ENCODE peak calls at places on chromosomes 2 and 18, in four cellular contexts. J is G401; X is GM23338; C is activated naive CD8-positive, alpha-beta T cell treated with anti-CD3 and anti-CD28 coated beads, Interleukin-2, amount 50 U/mL, for 16 hours. I is an unnamed sample.

GRCh38 chr18:12287684-12288405 is 20.2 kb upstream of the TUBB6 start:
- DNase-seq in J (no peak), X (peak; percentile 66), C (no peak), I (peak; percentile 41)

GRCh38 chr2:33510589-33510968 is 34.1 kb downstream of the RASGRP3 start:
- DNase-seq in J (no peak), X (no peak), C (no peak), I (no peak)

GRCh38 chr2:8412082-8412481 is 269.8 kb upstream of the ID2 start:
- DNase-seq in J (no peak), X (no peak), C (no peak), I (no peak)

GRCh38 chr2:19287324-19287723 is 71.1 kb downstream of the OSR1 start:
- DNase-seq in J (no peak), X (no peak), C (no peak), I (no peak)

GRCh38 chr2:31051213-31052185 is 86.7 kb downstream of the GALNT14 start:
- DNase-seq in J (no peak), X (no peak), C (no peak), I (no peak)

GRCh38 chr2:33946198-33946597 is 347.1 kb upstream of the FAM98A start:
- DNase-seq in J (no peak), X (no peak), C (no peak), I (no peak)

GRCh38 chr18:25896178-25896780 is 194.1 kb downstream of the SS18 start:
- DNase-seq in J (peak; percentile 64), X (peak; percentile 79), C (no peak), I (no peak)

GRCh38 chr2:20641123-20641985 is 9.5 kb downstream of the HS1BP3 start:
- DNase-seq in J (peak; percentile 69), X (no peak), C (no peak), I (peak; percentile 98)

GRCh38 chr18:68033466-68033865 is 516.9 kb upstream of the DSEL start:
- DNase-seq in J (no peak), X (no peak), C (no peak), I (no peak)

GRCh38 chr2:187528042-187528441 is 26.2 kb downstream of the TFPI start:
- DNase-seq in J (no peak), X (no peak), C (no peak), I (no peak)

GRCh38 chr2:169095631-169096105 is 26.3 kb downstream of the DHRS9 start:
- DNase-seq in J (no peak), X (no peak), C (no peak), I (no peak)

GRCh38 chr2:223696719-223697118 is 94.6 kb upstream of the SCG2 start:
- DNase-seq in J (no peak), X (no peak), C (no peak), I (no peak)

GRCh38 chr2:174477772-174478171 is 9.1 kb downstream of the GPR155 start:
- DNase-seq in J (no peak), X (no peak), C (no peak), I (no peak)

GRCh38 chr18:23703057-23703986 is 14.1 kb downstream of the LAMA3 start:
- DNase-seq in J (peak; percentile 5), X (peak; percentile 63), C (no peak), I (no peak)

GRCh38 chr2:187206071-187206470 is 242.0 kb downstream of the CALCRL start:
- DNase-seq in J (no peak), X (no peak), C (no peak), I (no peak)

GRCh38 chr18:79385749-79386341 is 9.9 kb upstream of the NFATC1 start:
- DNase-seq in J (no peak), X (no peak), C (no peak), I (no peak)

GRCh38 chr18:5370332-5370731 is 74.8 kb upstream of the ZBTB14 start:
- DNase-seq in J (no peak), X (peak; percentile 11), C (no peak), I (no peak)

GRCh38 chr2:178860551-178860950 is 53.3 kb upstream of the TTN start:
- DNase-seq in J (peak; percentile 24), X (no peak), C (no peak), I (no peak)

GRCh38 chr2:17976871-17977746 is 98.6 kb downstream of the KCNS3 start:
- DNase-seq in J (no peak), X (no peak), C (no peak), I (peak; percentile 85)

GRCh38 chr18:79062806-79063205 is 6.4 kb upstream of the ATP9B start:
- DNase-seq in J (no peak), X (no peak), C (no peak), I (no peak)

GRCh38 chr18:13615432-13615861 is 110.9 kb downstream of the FAM210A start:
- DNase-seq in J (no peak), X (no peak), C (no peak), I (no peak)

GRCh38 chr2:11622611-11623010 is 47.4 kb downstream of the NTSR2 start:
- DNase-seq in J (no peak), X (no peak), C (no peak), I (no peak)

GRCh38 chr2:217903859-217904613 is 98.8 kb downstream of the TNS1 start:
- DNase-seq in J (no peak), X (no peak), C (no peak), I (peak; percentile 96)

GRCh38 chr2:121640380-121641326 is 8.6 kb downstream of the CLASP1 start:
- DNase-seq in J (no peak), X (no peak), C (no peak), I (no peak)

GRCh38 chr2:206084870-206085741 is 868 bp downstream of the INO80D start:
- DNase-seq in J (peak; percentile 25), X (peak; percentile 52), C (peak; percentile 5), I (no peak)

GRCh38 chr18:24735504-24736243 is 275.2 kb downstream of the HRH4 start:
- DNase-seq in J (no peak), X (no peak), C (no peak), I (no peak)

GRCh38 chr2:55277310-55277709 is 8.3 kb upstream of the MTIF2 start:
- DNase-seq in J (no peak), X (no peak), C (no peak), I (no peak)

GRCh38 chr18:24398515-24398914 is 891 bp upstream of the OSBPL1A start:
- DNase-seq in J (no peak), X (peak; percentile 39), C (no peak), I (no peak)

GRCh38 chr2:209687261-209687660 is 84.4 kb upstream of the UNC80 start:
- DNase-seq in J (peak; percentile 45), X (no peak), C (no peak), I (no peak)

GRCh38 chr2:219010162-219010756 is 17.0 kb upstream of the CRYBA2 start:
- DNase-seq in J (peak; percentile 19), X (peak; percentile 72), C (no peak), I (no peak)

GRCh38 chr2:236505071-236505470 is 64.6 kb upstream of the ACKR3 start:
- DNase-seq in J (no peak), X (no peak), C (no peak), I (no peak)

GRCh38 chr18:75656035-75656434 is 228.5 kb upstream of the SMIM21 start:
- DNase-seq in J (no peak), X (peak; percentile 34), C (no peak), I (no peak)

GRCh38 chr2:146579154-146579930 is 1265.5 kb upstream of the ACVR2A start:
- DNase-seq in J (no peak), X (no peak), C (no peak), I (no peak)